ENCODE peak calls at places on chromosomes 3 and 15, in five cellular contexts. F, U, H, Y and N are unnamed samples.

GRCh38 chr15:34335176-34335575 is 2.4 kb downstream of the SLC12A6 start:
- DNase-seq in F (no peak), U (no peak), H (no peak), Y (peak), N (peak)

GRCh38 chr15:80234883-80235282 is 17.1 kb downstream of the CTXND1 start:
- DNase-seq in F (peak), U (peak), H (no peak), Y (peak), N (peak)

GRCh38 chr3:55486101-55486856 is 827 bp downstream of the WNT5A start:
- DNase-seq in F (no peak), U (no peak), H (no peak), Y (no peak), N (peak)

GRCh38 chr3:55607844-55608243 is 120.7 kb upstream of the WNT5A start:
- DNase-seq in F (no peak), U (no peak), H (no peak), Y (no peak), N (peak)

GRCh38 chr3:76442374-76442915 is 597.5 kb upstream of the ROBO2 start:
- DNase-seq in F (no peak), U (no peak), H (no peak), Y (no peak), N (no peak)

GRCh38 chr3:144142151-144142855 is 170.7 kb downstream of the DIPK2A start:
- DNase-seq in F (no peak), U (no peak), H (no peak), Y (no peak), N (no peak)

GRCh38 chr15:62549345-62549970 is 384.4 kb upstream of the C2CD4B start:
- DNase-seq in F (no peak), U (no peak), H (no peak), Y (peak), N (peak)

GRCh38 chr15:29571728-29572454 is 250.4 kb downstream of the TJP1 start:
- DNase-seq in F (no peak), U (no peak), H (no peak), Y (no peak), N (no peak)

GRCh38 chr3:35639251-35640185 is at the start of gene ARPP21:
- DNase-seq in F (no peak), U (no peak), H (no peak), Y (peak), N (peak)

GRCh38 chr3:194867270-194867983 is 181.7 kb downstream of the FAM43A start:
- DNase-seq in F (no peak), U (no peak), H (no peak), Y (peak), N (no peak)

GRCh38 chr3:69712933-69713332 is 26.3 kb upstream of the MITF start:
- DNase-seq in F (no peak), U (no peak), H (no peak), Y (no peak), N (no peak)

GRCh38 chr15:91710072-91710471 is 143.4 kb upstream of the SLCO3A1 start:
- DNase-seq in F (no peak), U (no peak), H (no peak), Y (no peak), N (no peak)

GRCh38 chr3:57141719-57142118 is 23.4 kb downstream of the IL17RD start:
- DNase-seq in F (no peak), U (no peak), H (no peak), Y (peak), N (no peak)

GRCh38 chr3:195334967-195335366 is 64.0 kb upstream of the XXYLT1 start:
- DNase-seq in F (no peak), U (no peak), H (no peak), Y (no peak), N (no peak)

GRCh38 chr3:17179381-17180205 is 294.8 kb downstream of the PLCL2 start:
- DNase-seq in F (no peak), U (no peak), H (no peak), Y (no peak), N (peak)

GRCh38 chr15:98304366-98304765 is 343.9 kb downstream of the ARRDC4 start:
- DNase-seq in F (no peak), U (no peak), H (no peak), Y (no peak), N (no peak)

GRCh38 chr3:14290631-14291385 is 111.6 kb upstream of the SLC6A6 start:
- DNase-seq in F (no peak), U (no peak), H (no peak), Y (no peak), N (no peak)

GRCh38 chr3:45965281-45966052 is 22.2 kb downstream of the CXCR6 start:
- DNase-seq in F (no peak), U (no peak), H (no peak), Y (no peak), N (no peak)

GRCh38 chr15:70486451-70487379 is 276.6 kb downstream of the UACA start:
- DNase-seq in F (no peak), U (no peak), H (no peak), Y (peak), N (no peak)

GRCh38 chr15:78315686-78316085 is 16.3 kb upstream of the SKIC8 start:
- DNase-seq in F (peak), U (peak), H (no peak), Y (peak), N (peak)

GRCh38 chr3:127226946-127227842 is 34.3 kb downstream of the PRR23E start:
- DNase-seq in F (no peak), U (peak), H (no peak), Y (peak), N (no peak)

GRCh38 chr3:111332488-111333095 is 209.4 kb upstream of the CD96 start:
- DNase-seq in F (no peak), U (no peak), H (no peak), Y (no peak), N (no peak)

GRCh38 chr15:97909291-97909891 is 51.1 kb upstream of the ARRDC4 start:
- DNase-seq in F (peak), U (peak), H (peak), Y (peak), N (peak)

GRCh38 chr3:34008191-34008590 is 209.8 kb downstream of the PDCD6IP start:
- DNase-seq in F (no peak), U (no peak), H (no peak), Y (no peak), N (no peak)

GRCh38 chr3:12999147-13000140 is 73.8 kb downstream of the IQSEC1 start:
- DNase-seq in F (no peak), U (no peak), H (no peak), Y (peak), N (peak)

GRCh38 chr3:127671523-127672428 is 976 bp upstream of the ABTB1 start:
- DNase-seq in F (no peak), U (no peak), H (no peak), Y (peak), N (peak)

GRCh38 chr15:28983432-28984311 is 97.9 kb downstream of the APBA2 start:
- DNase-seq in F (no peak), U (no peak), H (no peak), Y (no peak), N (peak)

GRCh38 chr3:196202516-196202970 is 8.7 kb downstream of the ZDHHC19 start:
- DNase-seq in F (no peak), U (no peak), H (no peak), Y (no peak), N (no peak)

GRCh38 chr15:74958320-74958907 is 1.8 kb upstream of the RPP25 start:
- DNase-seq in F (no peak), U (no peak), H (no peak), Y (no peak), N (no peak)

GRCh38 chr3:120450914-120451669 is at the start of gene FSTL1:
- DNase-seq in F (no peak), U (no peak), H (no peak), Y (no peak), N (no peak)